ENCODE peak calls at places on chromosomes 4 and X, in seven cellular contexts. Z is neuronal stem cell, A is IMR-90, C is mesenchymal stem cell, Y is H1, O is mesendoderm, V is trophoblast cell. D is an unnamed sample. For H3K4me1, the result is how much of the 10 kb centered on the place peaks cover.

GRCh38 chr4:151098191-151098590 is 1.2 kb upstream of the RPS3A start:
- DNase-seq in C (no peak), V (no peak), Z (no peak), Y (no peak), O (no peak), A (no peak), D (no peak)

GRCh38 chrX:150506486-150506885 is 61.9 kb upstream of the MTM1 start:
- DNase-seq in V (no peak), Z (no peak), Y (no peak), O (peak), A (no peak), C (no peak), D (peak)

GRCh38 chr4:41887821-41888699 is 47.2 kb upstream of the TMEM33 start:
- DNase-seq in C (peak), O (peak), V (peak), Y (no peak), A (peak), Z (no peak), D (no peak)

GRCh38 chr4:172155838-172156345 is 342.7 kb downstream of the GALNTL6 start:
- DNase-seq in C (no peak), V (peak), Z (no peak), Y (no peak), O (no peak), A (no peak), D (no peak)

GRCh38 chr4:137238456-137238855 is 293.8 kb downstream of the PCDH18 start:
- DNase-seq in C (no peak), V (no peak), A (no peak), O (no peak), Y (no peak), Z (no peak), D (no peak)

GRCh38 chrX:1389181-1389992 is 2.5 kb downstream of the SLC25A6 start:
- DNase-seq in V (no peak), A (no peak), Y (no peak), O (no peak), C (no peak), Z (no peak), D (no peak)

GRCh38 chr4:4590496-4590895 is 48.6 kb upstream of the STX18 start:
- DNase-seq in O (no peak), V (no peak), C (peak), Z (no peak), Y (no peak), A (peak), D (no peak)

GRCh38 chr4:14532436-14532835 is 469.8 kb upstream of the CPEB2 start:
- DNase-seq in V (no peak), C (no peak), O (no peak), A (no peak), Z (no peak), Y (no peak), D (no peak)

GRCh38 chrX:154444755-154445246 is 860 bp downstream of the FAM50A start:
- DNase-seq in C (no peak), A (no peak), O (no peak), Z (no peak), Y (no peak), V (no peak), D (no peak)

GRCh38 chr4:109049926-109050325 is 252.5 kb downstream of the COL25A1 start:
- DNase-seq in O (no peak), V (no peak), Y (no peak), C (no peak), A (no peak), Z (no peak), D (no peak)

GRCh38 chrX:13081385-13082285 is 37.2 kb upstream of the FAM9C start:
- DNase-seq in V (no peak), A (peak), C (no peak), O (no peak), Z (no peak), Y (no peak), D (no peak)

GRCh38 chr4:145930592-145930991 is 8.0 kb downstream of the ZNF827 start:
- DNase-seq in Y (no peak), Z (no peak), V (no peak), O (no peak), A (no peak), C (no peak), D (no peak)

GRCh38 chr4:2942037-2942531 is 21.1 kb downstream of the NOP14 start:
- DNase-seq in C (no peak), O (no peak), Y (no peak), V (no peak), Z (no peak), A (no peak), D (no peak)

GRCh38 chr4:169621754-169622481 is 1.5 kb downstream of the CLCN3 start:
- DNase-seq in O (no peak), A (peak), Z (no peak), C (peak), Y (no peak), V (no peak), D (no peak)

GRCh38 chr4:184293552-184293951 is 75.9 kb upstream of the ENPP6 start:
- DNase-seq in V (peak), Y (no peak), O (peak), A (no peak), Z (no peak), C (peak), D (no peak)

GRCh38 chr4:184295206-184295605 is 77.5 kb upstream of the ENPP6 start:
- DNase-seq in V (no peak), C (no peak), A (no peak), Y (no peak), Z (no peak), O (no peak), D (no peak)

GRCh38 chr4:184294734-184295133 is 77.1 kb upstream of the ENPP6 start:
- DNase-seq in O (no peak), A (no peak), V (no peak), C (no peak), Y (no peak), Z (no peak), D (peak)

GRCh38 chr4:184292877-184293276 is 75.2 kb upstream of the ENPP6 start:
- DNase-seq in V (no peak), A (no peak), Z (no peak), Y (no peak), O (no peak), C (no peak), D (no peak)

GRCh38 chr4:184292465-184292867 is 74.8 kb upstream of the ENPP6 start:
- DNase-seq in Z (no peak), Y (no peak), O (no peak), V (no peak), A (no peak), C (no peak), D (no peak)
- H3K4me1 ChIP-seq in Z (under half), Y (under half), O (under half), V (under half), A (under half), C (under half), D (under half)

GRCh38 chrX:103656623-103657022 is 27.8 kb downstream of the TCEAL1 start:
- DNase-seq in Y (no peak), A (peak), V (peak), C (peak), O (no peak), Z (no peak), D (no peak)

GRCh38 chrX:103663921-103664320 is 22.6 kb downstream of the MORF4L2 start:
- DNase-seq in V (no peak), A (no peak), Y (no peak), Z (no peak), O (no peak), C (no peak), D (no peak)

GRCh38 chrX:103664363-103664762 is 22.1 kb downstream of the MORF4L2 start:
- DNase-seq in A (no peak), O (no peak), Y (no peak), C (no peak), V (no peak), Z (no peak), D (peak)

GRCh38 chrX:103658681-103659433 is 27.6 kb downstream of the MORF4L2 start:
- DNase-seq in Z (no peak), A (no peak), V (no peak), O (no peak), C (no peak), Y (no peak), D (no peak)
- H2BK5ac ChIP-seq in Z (no peak), A (no peak), V (no peak), O (no peak), C (no peak), Y (no peak), D (no peak)

GRCh38 chr4:99838927-99839326 is 22.3 kb downstream of the DAPP1 start:
- DNase-seq in Z (no peak), A (no peak), Y (no peak), O (no peak), C (no peak), V (peak), D (no peak)
- H3K4me1 ChIP-seq in Z (under half), A (under half), Y (under half), O (under half), C (under half), V (under half), D (under half)

GRCh38 chrX:32533848-32534247 is 677.5 kb downstream of the DMD start:
- DNase-seq in C (no peak), A (no peak), Y (no peak), Z (no peak), V (no peak), O (no peak), D (no peak)
- H2BK5ac ChIP-seq in C (no peak), A (no peak), Y (no peak), Z (no peak), V (no peak), O (no peak), D (no peak)

GRCh38 chr4:121827851-121828250 is 4.2 kb upstream of the CCNA2 start:
- DNase-seq in O (no peak), C (no peak), V (peak), Y (no peak), A (peak), Z (no peak), D (no peak)
- H3K4me1 ChIP-seq in O (under half), C (under half), V (under half), Y (under half), A (under half), Z (under half), D (under half)